ENCODE peak calls at places on chromosome X, in five cellular contexts. Q, D, O, Z and N are unnamed samples.

GRCh38 chrX:48910926-48911406 is 480 bp downstream of the SLC35A2 start:
- DNase-seq in Q (peak), D (no peak), O (peak), Z (no peak), N (peak)

GRCh38 chrX:109393859-109394258 is 88.0 kb downstream of the GUCY2F start:
- DNase-seq in Q (peak), D (peak), O (no peak), Z (no peak), N (no peak)

GRCh38 chrX:69063486-69063885 is 101.8 kb downstream of the PJA1 start:
- DNase-seq in Q (no peak), D (no peak), O (no peak), Z (no peak), N (no peak)

GRCh38 chrX:115535421-115535820 is 25.6 kb upstream of the PLS3 start:
- DNase-seq in Q (no peak), D (no peak), O (no peak), Z (no peak), N (no peak)

GRCh38 chrX:105564536-105564935 is 257.8 kb upstream of the NRK start:
- DNase-seq in Q (peak), D (peak), O (peak), Z (no peak), N (peak)

GRCh38 chrX:118498351-118498750 is 2.7 kb downstream of the DOCK11 start:
- DNase-seq in Q (no peak), D (no peak), O (no peak), Z (no peak), N (no peak)

GRCh38 chrX:96126182-96126581 is 558.5 kb upstream of the DIAPH2 start:
- DNase-seq in Q (no peak), D (no peak), O (no peak), Z (no peak), N (no peak)

GRCh38 chrX:9189286-9189685 is 155.4 kb upstream of the FAM9B start:
- DNase-seq in Q (no peak), D (no peak), O (no peak), Z (no peak), N (no peak)

GRCh38 chrX:22666441-22666840 is 333.3 kb upstream of the DDX53 start:
- DNase-seq in Q (peak), D (peak), O (peak), Z (no peak), N (no peak)

GRCh38 chrX:14673236-14673635 is 143.9 kb downstream of the GLRA2 start:
- DNase-seq in Q (peak), D (no peak), O (peak), Z (no peak), N (no peak)

GRCh38 chrX:152428596-152428995 is 22.5 kb downstream of the GABRA3 start:
- DNase-seq in Q (no peak), D (no peak), O (no peak), Z (no peak), N (no peak)

GRCh38 chrX:38275615-38276014 is 51.7 kb downstream of the RPGR start:
- DNase-seq in Q (peak), D (peak), O (peak), Z (no peak), N (peak)

GRCh38 chrX:69060631-69061408 is 104.4 kb downstream of the PJA1 start:
- DNase-seq in Q (peak), D (peak), O (peak), Z (no peak), N (peak)

GRCh38 chrX:26262121-26262523 is 46.2 kb downstream of the MAGEB5 start:
- DNase-seq in Q (peak), D (peak), O (peak), Z (no peak), N (no peak)

GRCh38 chrX:73563740-73564073 is 710 bp downstream of the CHIC1 start:
- DNase-seq in Q (peak), D (no peak), O (no peak), Z (no peak), N (peak)

GRCh38 chrX:37912286-37912685 is 64.9 kb upstream of the DYNLT3 start:
- DNase-seq in Q (no peak), D (peak), O (no peak), Z (no peak), N (peak)

GRCh38 chrX:126137899-126138298 is 28.2 kb downstream of the DCAF12L2 start:
- DNase-seq in Q (no peak), D (no peak), O (no peak), Z (no peak), N (no peak)

GRCh38 chrX:107562482-107562881 is 65.8 kb upstream of the PRPS1 start:
- DNase-seq in Q (peak), D (peak), O (peak), Z (no peak), N (peak)

GRCh38 chrX:21398424-21398823 is 24.2 kb downstream of the CNKSR2 start:
- DNase-seq in Q (peak), D (no peak), O (no peak), Z (no peak), N (no peak)

GRCh38 chrX:135411893-135412292 is 9.9 kb upstream of the SMIM10L2A start:
- DNase-seq in Q (peak), D (no peak), O (peak), Z (no peak), N (no peak)

GRCh38 chrX:9033989-9034388 is at the start of gene FAM9B:
- DNase-seq in Q (no peak), D (no peak), O (no peak), Z (no peak), N (no peak)

GRCh38 chrX:126799059-126799458 is 20.5 kb upstream of the PRR32 start:
- DNase-seq in Q (no peak), D (no peak), O (no peak), Z (no peak), N (no peak)

GRCh38 chrX:131305926-131306325 is 16.8 kb upstream of the IGSF1 start:
- DNase-seq in Q (no peak), D (no peak), O (no peak), Z (no peak), N (no peak)

GRCh38 chrX:8820910-8821527 is 19.8 kb upstream of the FAM9A start:
- DNase-seq in Q (peak), D (peak), O (peak), Z (no peak), N (peak)

GRCh38 chrX:22135994-22136684 is 104.0 kb downstream of the PHEX start:
- DNase-seq in Q (peak), D (peak), O (peak), Z (no peak), N (peak)

GRCh38 chrX:24190500-24191156 is 41.1 kb downstream of the ZFX start:
- DNase-seq in Q (peak), D (peak), O (peak), Z (no peak), N (peak)

GRCh38 chrX:68831405-68832100 is 2.7 kb downstream of the EFNB1 start:
- DNase-seq in Q (no peak), D (no peak), O (peak), Z (no peak), N (no peak)

GRCh38 chrX:33285550-33285949 is 74.2 kb upstream of the DMD start:
- DNase-seq in Q (no peak), D (no peak), O (no peak), Z (no peak), N (no peak)

GRCh38 chrX:103687073-103687695 is 685 bp upstream of the MORF4L2 start:
- DNase-seq in Q (no peak), D (peak), O (peak), Z (peak), N (peak)

GRCh38 chrX:95367286-95367685 is 1317.4 kb upstream of the DIAPH2 start:
- DNase-seq in Q (no peak), D (no peak), O (no peak), Z (no peak), N (no peak)

GRCh38 chrX:30887721-30888120 is 1.3 kb downstream of the TAB3 start:
- DNase-seq in Q (no peak), D (no peak), O (no peak), Z (no peak), N (no peak)

GRCh38 chrX:47644557-47645091 is 5.7 kb downstream of the ELK1 start:
- DNase-seq in Q (peak), D (peak), O (peak), Z (no peak), N (peak)

GRCh38 chrX:136851526-136851925 is 29.0 kb downstream of the RBMX start:
- DNase-seq in Q (no peak), D (no peak), O (no peak), Z (no peak), N (no peak)

GRCh38 chrX:13283512-13283911 is 36.3 kb downstream of the ATXN3L start:
- DNase-seq in Q (no peak), D (peak), O (no peak), Z (no peak), N (peak)

GRCh38 chrX:41758391-41758790 is 34.4 kb downstream of the GPR82 start:
- DNase-seq in Q (no peak), D (no peak), O (no peak), Z (no peak), N (no peak)

GRCh38 chrX:125826774-125827451 is 339.2 kb downstream of the DCAF12L2 start:
- DNase-seq in Q (no peak), D (no peak), O (no peak), Z (no peak), N (no peak)

GRCh38 chrX:30141966-30142365 is 73.4 kb upstream of the MAGEB2 start:
- DNase-seq in Q (peak), D (peak), O (peak), Z (no peak), N (peak)

GRCh38 chrX:11787564-11787963 is 29.5 kb downstream of the MSL3 start:
- DNase-seq in Q (peak), D (peak), O (peak), Z (no peak), N (peak)

GRCh38 chrX:11784543-11784942 is 26.5 kb downstream of the MSL3 start:
- DNase-seq in Q (no peak), D (no peak), O (no peak), Z (no peak), N (no peak)

GRCh38 chrX:11789809-11790208 is 31.8 kb downstream of the MSL3 start:
- DNase-seq in Q (no peak), D (no peak), O (no peak), Z (no peak), N (no peak)

GRCh38 chrX:11791090-11791489 is 33.1 kb downstream of the MSL3 start:
- DNase-seq in Q (no peak), D (no peak), O (no peak), Z (no peak), N (no peak)

GRCh38 chrX:11786862-11787261 is 28.8 kb downstream of the MSL3 start:
- DNase-seq in Q (peak), D (peak), O (peak), Z (no peak), N (no peak)
- H3K4me3 ChIP-seq in Q (peak), D (no peak), O (no peak), Z (peak), N (no peak)

DNA sequence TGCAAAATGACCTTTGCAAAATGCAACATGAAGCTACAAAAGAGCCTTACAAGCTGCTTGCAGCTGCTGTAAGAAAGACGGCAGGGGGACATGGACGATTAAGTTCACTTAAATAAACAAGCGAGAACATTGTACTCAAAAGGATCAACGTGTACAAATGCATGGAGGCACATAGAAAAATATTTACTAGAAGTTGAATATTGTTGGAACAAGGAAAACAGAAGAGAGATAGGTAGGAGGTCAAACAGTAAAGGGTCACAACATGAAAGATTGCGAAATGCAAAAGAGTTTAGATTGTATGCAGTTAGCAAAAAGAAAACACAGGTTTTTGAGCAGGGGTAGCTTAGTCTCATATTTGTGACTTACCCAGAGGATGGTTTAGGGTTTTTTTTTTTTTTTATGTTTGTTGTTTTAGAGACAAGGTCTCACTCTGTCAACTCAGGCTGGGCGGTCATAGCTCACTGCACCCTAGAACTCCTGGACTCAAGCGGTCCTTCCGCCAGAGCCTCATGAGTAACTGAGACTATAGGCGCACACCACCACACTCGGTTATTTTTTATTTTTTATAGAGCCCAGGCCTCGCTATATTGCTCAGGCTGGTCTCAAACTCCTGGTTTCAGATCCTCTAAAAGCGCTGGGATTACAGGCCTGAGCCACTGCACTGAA is 1.4 kb upstream of the PHF8 start:
- DNase-seq in Q (no peak), D (no peak), O (no peak), Z (no peak), N (no peak)
- H3K4me3 ChIP-seq in Q (no peak), D (no peak), O (no peak), Z (no peak), N (no peak)

GRCh38 chrX:19122641-19123009 is 357 bp upstream of the ADGRG2 start:
- DNase-seq in Q (no peak), D (no peak), O (no peak), Z (no peak), N (no peak)
- H3K4me3 ChIP-seq in Q (no peak), D (peak), O (no peak), Z (peak), N (no peak)

GRCh38 chrX:153944140-153944799 is at the start of gene RENBP:
- DNase-seq in Q (no peak), D (no peak), O (no peak), Z (no peak), N (no peak)
- H3K4me3 ChIP-seq in Q (no peak), D (peak), O (no peak), Z (peak), N (no peak)

GRCh38 chrX:386239-386767 is 404 bp downstream of the PPP2R3B start:
- DNase-seq in Q (no peak), D (no peak), O (no peak), Z (no peak), N (no peak)
- H3K4me3 ChIP-seq in Q (peak), D (peak), O (peak), Z (peak), N (peak)

DNA sequence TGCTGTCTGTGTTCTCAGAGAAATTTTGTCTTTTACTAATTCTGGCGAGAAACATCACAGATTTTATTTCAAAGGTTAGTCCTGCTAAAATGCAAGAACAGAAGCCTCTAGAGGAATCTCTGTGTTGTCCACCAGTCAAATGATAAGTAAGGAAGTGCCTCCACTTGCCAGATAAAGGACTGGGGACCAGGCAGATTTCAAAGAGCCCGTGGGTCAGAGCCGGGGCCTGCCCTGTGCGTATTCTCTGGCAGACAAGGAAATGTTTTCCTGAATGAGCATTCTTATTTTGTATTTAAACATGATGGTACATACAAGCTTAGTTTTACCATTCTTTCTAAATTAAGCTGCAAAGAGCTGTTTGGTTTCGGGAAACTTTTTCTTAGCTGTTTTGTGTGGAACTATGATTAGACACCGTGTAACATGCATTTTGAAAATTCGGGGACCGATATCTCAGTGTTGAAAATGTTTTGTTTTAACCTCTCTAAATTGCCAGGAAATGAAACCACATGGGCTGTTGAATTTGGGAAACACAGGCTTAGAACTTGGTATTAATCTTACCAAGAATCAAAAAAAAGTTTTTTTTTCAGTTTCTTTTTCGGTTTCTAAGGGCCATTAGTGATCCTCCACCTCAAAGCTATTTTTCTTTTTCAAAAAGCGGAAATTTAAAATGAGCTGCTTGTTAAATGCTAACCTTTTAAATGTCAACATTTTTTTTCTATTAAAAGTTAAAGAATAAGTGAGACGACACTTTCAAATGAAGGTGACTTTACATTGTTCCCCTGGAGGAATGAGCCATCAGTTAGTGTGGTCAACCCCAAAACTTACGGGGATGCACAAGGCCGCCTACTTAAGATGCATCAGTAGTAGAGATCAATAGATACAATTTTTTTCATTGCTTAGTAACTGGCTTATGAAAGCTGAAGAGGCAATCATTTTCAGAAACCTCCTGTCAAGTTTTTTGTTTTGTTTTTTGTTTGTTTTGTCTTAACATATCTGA is 89.6 kb upstream of the MTM1 start:
- DNase-seq in Q (no peak), D (no peak), O (no peak), Z (no peak), N (no peak)
- H3K4me3 ChIP-seq in Q (no peak), D (no peak), O (no peak), Z (peak), N (no peak)

DNA sequence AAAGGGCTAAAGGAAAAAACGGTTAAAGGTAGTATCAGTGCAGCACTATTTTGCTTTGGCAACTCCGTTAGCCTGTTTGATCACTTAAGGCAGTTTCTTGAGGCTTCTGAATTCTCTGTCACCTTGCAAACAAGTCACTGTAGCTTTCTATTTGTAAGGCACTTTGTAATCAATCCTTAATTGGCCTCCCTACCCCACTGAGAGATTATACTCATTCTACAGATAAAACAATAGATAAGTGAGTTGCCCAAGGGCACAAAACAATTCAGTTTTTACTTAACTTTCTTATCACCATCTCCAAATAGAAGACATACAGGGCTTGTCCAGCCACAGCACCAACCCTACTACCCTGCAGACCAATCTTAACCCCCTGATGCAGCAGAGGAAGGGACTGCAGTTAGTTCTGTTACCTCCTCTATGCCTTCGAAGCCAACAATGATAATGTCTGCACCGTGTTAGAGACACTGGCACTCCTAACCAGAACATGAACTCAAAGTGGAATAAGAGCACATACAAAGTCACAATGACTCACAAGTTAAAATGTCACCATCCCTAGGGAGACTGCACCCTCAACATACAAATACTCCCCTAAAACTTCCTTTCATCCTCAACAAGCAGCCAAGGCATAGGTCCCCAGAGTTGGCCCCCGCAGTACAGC is 1.7 kb downstream of the TMEM185A start:
- DNase-seq in Q (no peak), D (no peak), O (no peak), Z (no peak), N (no peak)
- H3K4me3 ChIP-seq in Q (no peak), D (peak), O (no peak), Z (no peak), N (no peak)

GRCh38 chrX:15939737-15940136 is 85.1 kb upstream of the AP1S2 start:
- DNase-seq in Q (no peak), D (no peak), O (no peak), Z (no peak), N (no peak)
- H3K4me3 ChIP-seq in Q (no peak), D (no peak), O (no peak), Z (no peak), N (no peak)

GRCh38 chrX:153726286-153727107 is 1.8 kb downstream of the ABCD1 start:
- DNase-seq in Q (peak), D (peak), O (peak), Z (no peak), N (peak)
- H3K4me3 ChIP-seq in Q (no peak), D (no peak), O (peak), Z (peak), N (peak)

GRCh38 chrX:40177942-40178715 is 80.4 kb upstream of the BCOR start:
- DNase-seq in Q (no peak), D (no peak), O (no peak), Z (no peak), N (no peak)

GRCh38 chrX:40176256-40176978 is 78.7 kb upstream of the BCOR start:
- DNase-seq in Q (no peak), D (peak), O (no peak), Z (no peak), N (no peak)

GRCh38 chrX:40176979-40177430 is 79.2 kb upstream of the BCOR start:
- DNase-seq in Q (no peak), D (no peak), O (no peak), Z (no peak), N (no peak)

GRCh38 chrX:40179333-40179732 is 81.6 kb upstream of the BCOR start:
- DNase-seq in Q (no peak), D (no peak), O (no peak), Z (no peak), N (no peak)

DNA sequence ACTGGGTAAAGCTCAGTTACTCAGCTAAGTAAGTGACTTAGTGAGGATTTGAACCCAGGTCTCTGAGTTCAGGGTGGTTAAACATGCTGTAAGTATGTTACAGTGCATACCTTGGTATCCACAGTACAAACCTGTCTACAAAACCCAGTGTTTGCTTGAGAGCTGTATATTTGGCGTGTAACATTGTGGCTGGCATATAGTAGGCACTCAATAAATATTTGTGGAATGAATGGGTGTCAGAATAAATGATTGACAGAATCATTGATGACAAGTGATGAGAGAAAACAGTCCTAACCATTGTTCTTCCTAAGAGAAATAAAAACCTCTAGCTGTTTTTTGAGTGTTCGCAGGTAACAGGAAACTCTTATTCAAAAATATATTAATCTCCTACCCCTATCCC is 79.7 kb upstream of the BCOR start:
- DNase-seq in Q (no peak), D (no peak), O (no peak), Z (no peak), N (no peak)
- H3K4me3 ChIP-seq in Q (no peak), D (peak), O (no peak), Z (peak), N (no peak)